ENCODE peak calls at places on chromosomes 12 and 14, in five cellular contexts. K is SHP77, E is NCI-H1694, Q is RPMI8226, X is NCI-H2081. Y is an unnamed sample.

GRCh38 chr12:3493225-3494049 is 2.4 kb downstream of the PRMT8 start:
- DNase-seq in K (peak), E (peak), Q (no peak), X (peak), Y (no peak)

GRCh38 chr12:51926064-51926632 is 18.8 kb downstream of the ACVRL1 start:
- DNase-seq in K (no peak), E (no peak), Q (no peak), X (no peak), Y (no peak)

GRCh38 chr14:64363265-64363840 is 24.8 kb upstream of the MTHFD1 start:
- DNase-seq in K (no peak), E (no peak), Q (no peak), X (no peak), Y (no peak)

GRCh38 chr12:4281173-4281654 is 7.7 kb downstream of the CCND2 start:
- DNase-seq in K (no peak), E (no peak), Q (no peak), X (no peak), Y (no peak)

GRCh38 chr12:114164354-114164753 is 198.2 kb upstream of the RBM19 start:
- DNase-seq in K (no peak), E (no peak), Q (no peak), X (no peak), Y (no peak)

GRCh38 chr12:64560395-64561301 is 49.6 kb upstream of the RASSF3 start:
- DNase-seq in K (no peak), E (no peak), Q (peak), X (no peak), Y (no peak)

GRCh38 chr12:1612196-1612595 is 16.8 kb upstream of the WNT5B start:
- DNase-seq in K (no peak), E (no peak), Q (no peak), X (no peak), Y (no peak)

GRCh38 chr12:12725956-12726542 is 8.9 kb downstream of the CDKN1B start:
- DNase-seq in K (no peak), E (no peak), Q (no peak), X (no peak), Y (no peak)

GRCh38 chr14:76259029-76259735 is 107.5 kb downstream of the GPATCH2L start:
- DNase-seq in K (no peak), E (no peak), Q (no peak), X (no peak), Y (no peak)

GRCh38 chr14:99803106-99803437 is 9.9 kb downstream of the EML1 start:
- DNase-seq in K (no peak), E (no peak), Q (no peak), X (peak), Y (no peak)

GRCh38 chr12:27751386-27752047 is 28.5 kb upstream of the KLHL42 start:
- DNase-seq in K (no peak), E (no peak), Q (peak), X (peak), Y (no peak)

GRCh38 chr12:39972119-39972518 is 133.8 kb downstream of the SLC2A13 start:
- DNase-seq in K (no peak), E (no peak), Q (no peak), X (no peak), Y (no peak)

GRCh38 chr12:2405039-2405438 is 352.3 kb downstream of the CACNA1C start:
- DNase-seq in K (no peak), E (no peak), Q (no peak), X (no peak), Y (no peak)

GRCh38 chr12:83823386-83824045 is 1089.1 kb downstream of the SLC6A15 start:
- DNase-seq in K (peak), E (no peak), Q (peak), X (peak), Y (peak)

GRCh38 chr14:91420686-91421085 is 3.1 kb upstream of the CCDC88C start:
- DNase-seq in K (no peak), E (no peak), Q (no peak), X (no peak), Y (no peak)

GRCh38 chr14:77071938-77072388 is 26.1 kb upstream of the CIPC start:
- DNase-seq in K (no peak), E (no peak), Q (no peak), X (no peak), Y (no peak)

GRCh38 chr14:37087520-37087919 is 84.9 kb downstream of the SLC25A21 start:
- DNase-seq in K (no peak), E (no peak), Q (no peak), X (no peak), Y (no peak)

GRCh38 chr12:68559246-68559645 is 51.5 kb upstream of the RAP1B start:
- DNase-seq in K (no peak), E (no peak), Q (no peak), X (no peak), Y (no peak)

GRCh38 chr14:96423446-96424103 is 31.6 kb downstream of the AK7 start:
- DNase-seq in K (no peak), E (no peak), Q (no peak), X (no peak), Y (no peak)

GRCh38 chr14:99718031-99718810 is 34.1 kb downstream of the CYP46A1 start:
- DNase-seq in K (no peak), E (no peak), Q (no peak), X (no peak), Y (no peak)

GRCh38 chr14:91245029-91245428 is 525 bp upstream of the GPR68 start:
- DNase-seq in K (no peak), E (no peak), Q (no peak), X (no peak), Y (no peak)

GRCh38 chr12:6146951-6147350 is 22.5 kb upstream of the VWF start:
- DNase-seq in K (no peak), E (no peak), Q (no peak), X (no peak), Y (no peak)

GRCh38 chr14:77988966-77989365 is 181.2 kb upstream of the NRXN3 start:
- DNase-seq in K (no peak), E (no peak), Q (no peak), X (no peak), Y (no peak)

GRCh38 chr12:127509066-127509778 is 757.7 kb upstream of the TMEM132C start:
- DNase-seq in K (no peak), E (no peak), Q (no peak), X (no peak), Y (no peak)

GRCh38 chr14:84112589-84112988 is 1417.4 kb upstream of the FLRT2 start:
- DNase-seq in K (no peak), E (no peak), Q (no peak), X (no peak), Y (no peak)

GRCh38 chr12:98126637-98127335 is 388.6 kb upstream of the TMPO start:
- DNase-seq in K (no peak), E (no peak), Q (no peak), X (peak), Y (no peak)

GRCh38 chr12:93020225-93020997 is 91.3 kb upstream of the EEA1 start:
- DNase-seq in K (no peak), E (no peak), Q (no peak), X (peak), Y (peak)

GRCh38 chr14:34356267-34356660 is 105.8 kb downstream of the SPTSSA start:
- DNase-seq in K (no peak), E (peak), Q (no peak), X (peak), Y (no peak)

GRCh38 chr12:26188641-26189040 is 6.7 kb upstream of the SSPN start:
- DNase-seq in K (no peak), E (no peak), Q (no peak), X (no peak), Y (no peak)

GRCh38 chr14:63544641-63545234 is 1.6 kb upstream of the PPP2R5E start:
- DNase-seq in K (peak), E (no peak), Q (peak), X (peak), Y (no peak)

GRCh38 chr14:76080009-76080408 is 71.7 kb upstream of the GPATCH2L start:
- DNase-seq in K (no peak), E (no peak), Q (no peak), X (no peak), Y (no peak)

GRCh38 chr12:6872073-6873048 is 742 bp downstream of the SPSB2 start:
- DNase-seq in K (no peak), E (peak), Q (peak), X (peak), Y (peak)

GRCh38 chr12:3032770-3033537 is 44.2 kb upstream of the TSPAN9 start:
- DNase-seq in K (no peak), E (no peak), Q (no peak), X (no peak), Y (no peak)

GRCh38 chr14:104818714-104819161 is 17.8 kb downstream of the ZBTB42 start:
- DNase-seq in K (no peak), E (no peak), Q (no peak), X (no peak), Y (no peak)

GRCh38 chr14:53260286-53260685 is 107.2 kb upstream of the DDHD1 start:
- DNase-seq in K (no peak), E (no peak), Q (no peak), X (no peak), Y (no peak)

GRCh38 chr14:78164226-78164853 is 5.8 kb upstream of the NRXN3 start:
- DNase-seq in K (peak), E (peak), Q (peak), X (peak), Y (peak)

Y was measured in T47D.